ENCODE peak calls at places on chromosomes 13 and 19, in five cellular contexts. M is left cardiac atrium; O is mucosa of gallbladder; W is Caco-2; K is activated CD4-positive, CD25-positive, alpha-beta regulatory T cell. A is an unnamed sample.

GRCh38 chr19:13091400-13092161 is 11.1 kb downstream of the LYL1 start:
- DNase-seq in W (no peak), M (peak), O (peak), K (no peak), A (no peak)

GRCh38 chr19:54138777-54139256 is 1.3 kb downstream of the CNOT3 start:
- DNase-seq in O (no peak), M (no peak), K (no peak), W (no peak), A (peak)

GRCh38 chr13:79870766-79871165 is 389.8 kb downstream of the NDFIP2 start:
- DNase-seq in W (no peak), M (no peak), O (no peak), K (no peak), A (no peak)

GRCh38 chr13:32381539-32381938 is 46.4 kb downstream of the N4BP2L1 start:
- DNase-seq in K (no peak), W (no peak), M (no peak), O (peak), A (no peak)

GRCh38 chr13:95317037-95317989 is 16.1 kb upstream of the ABCC4 start:
- DNase-seq in K (no peak), M (peak), W (no peak), O (no peak), A (peak)

GRCh38 chr13:21426238-21426637 is 32.9 kb downstream of the ZDHHC20 start:
- DNase-seq in W (no peak), O (no peak), K (no peak), M (no peak), A (no peak)

GRCh38 chr19:55486043-55486970 is 1.3 kb downstream of the NAT14 start:
- DNase-seq in M (peak), K (no peak), O (no peak), W (no peak), A (no peak)

GRCh38 chr13:40208517-40208916 is 457.9 kb downstream of the FOXO1 start:
- DNase-seq in O (no peak), M (no peak), K (no peak), W (no peak), A (no peak)

GRCh38 chr13:73984949-73985691 is 149.1 kb downstream of the KLF12 start:
- DNase-seq in M (peak), O (no peak), W (no peak), K (no peak), A (no peak)